ENCODE peak calls at places on chromosomes 7 and 10, in seven cellular contexts. One of them, this sample, is unnamed.

GRCh38 chr7:141074997-141075396 is 1.1 kb downstream of the TMEM178B start:
- DNase-seq in NCI-H1092 treated with DMSO at 0.1 percent for 48 hours: peak
- DNase-seq in prostate gland: no peak
- DNase-seq in EL: no peak
- DNase-seq in DMS153: no peak
- DNase-seq in GF-D8: no peak
- DNase-seq in GDM1: no peak
- DNase-seq in this sample: peak

GRCh38 chr10:112639291-112639690 is 192.3 kb downstream of the VTI1A start:
- DNase-seq in NCI-H1092 treated with DMSO at 0.1 percent for 48 hours: no peak
- DNase-seq in prostate gland: no peak
- DNase-seq in DMS153: no peak
- DNase-seq in EL: peak
- DNase-seq in GDM1: no peak
- DNase-seq in GF-D8: no peak
- DNase-seq in this sample: no peak

GRCh38 chr10:124465003-124465776 is 3.6 kb downstream of the LHPP start:
- DNase-seq in DMS153: no peak
- DNase-seq in EL: no peak
- DNase-seq in NCI-H1092 treated with DMSO at 0.1 percent for 48 hours: no peak
- DNase-seq in GF-D8: no peak
- DNase-seq in GDM1: no peak
- DNase-seq in prostate gland: no peak
- DNase-seq in this sample: no peak

GRCh38 chr7:19113001-19113349 is 4.5 kb downstream of the TWIST1 start:
- DNase-seq in GF-D8: no peak
- DNase-seq in NCI-H1092 treated with DMSO at 0.1 percent for 48 hours: no peak
- DNase-seq in EL: no peak
- DNase-seq in prostate gland: no peak
- DNase-seq in DMS153: no peak
- DNase-seq in GDM1: no peak
- DNase-seq in this sample: no peak

GRCh38 chr7:99404235-99404976 is 4.0 kb downstream of the PDAP1 start:
- DNase-seq in GF-D8: no peak
- DNase-seq in prostate gland: no peak
- DNase-seq in EL: no peak
- DNase-seq in GDM1: no peak
- DNase-seq in DMS153: no peak
- DNase-seq in NCI-H1092 treated with DMSO at 0.1 percent for 48 hours: no peak
- DNase-seq in this sample: no peak

GRCh38 chr7:130332259-130333053 is 12.2 kb upstream of the CPA5 start:
- DNase-seq in prostate gland: peak
- DNase-seq in EL: no peak
- DNase-seq in NCI-H1092 treated with DMSO at 0.1 percent for 48 hours: no peak
- DNase-seq in DMS153: no peak
- DNase-seq in GDM1: no peak
- DNase-seq in GF-D8: no peak
- DNase-seq in this sample: no peak

GRCh38 chr7:7996568-7996967 is 28.0 kb downstream of the GLCCI1 start:
- DNase-seq in GDM1: no peak
- DNase-seq in EL: peak
- DNase-seq in GF-D8: no peak
- DNase-seq in prostate gland: peak
- DNase-seq in DMS153: peak
- DNase-seq in NCI-H1092 treated with DMSO at 0.1 percent for 48 hours: no peak
- DNase-seq in this sample: no peak

GRCh38 chr10:95477175-95477520 is 84.0 kb downstream of the SORBS1 start:
- DNase-seq in DMS153: no peak
- DNase-seq in prostate gland: no peak
- DNase-seq in GDM1: no peak
- DNase-seq in GF-D8: no peak
- DNase-seq in NCI-H1092 treated with DMSO at 0.1 percent for 48 hours: no peak
- DNase-seq in EL: no peak
- DNase-seq in this sample: no peak

GRCh38 chr10:103847909-103848468 is 7.4 kb downstream of the SH3PXD2A start:
- DNase-seq in GF-D8: no peak
- DNase-seq in EL: no peak
- DNase-seq in prostate gland: no peak
- DNase-seq in GDM1: peak
- DNase-seq in NCI-H1092 treated with DMSO at 0.1 percent for 48 hours: no peak
- DNase-seq in DMS153: no peak
- DNase-seq in this sample: no peak

GRCh38 chr10:121597504-121598241 is 571 bp downstream of the FGFR2 start:
- DNase-seq in GF-D8: no peak
- DNase-seq in DMS153: no peak
- DNase-seq in prostate gland: peak
- DNase-seq in EL: no peak
- DNase-seq in GDM1: no peak
- DNase-seq in NCI-H1092 treated with DMSO at 0.1 percent for 48 hours: no peak
- DNase-seq in this sample: no peak

GRCh38 chr10:46538155-46538554 is 18.3 kb downstream of the GPRIN2 start:
- DNase-seq in GDM1: no peak
- DNase-seq in GF-D8: no peak
- DNase-seq in prostate gland: no peak
- DNase-seq in EL: no peak
- DNase-seq in DMS153: no peak
- DNase-seq in NCI-H1092 treated with DMSO at 0.1 percent for 48 hours: no peak
- DNase-seq in this sample: no peak

GRCh38 chr7:87312215-87312865 is 33.1 kb upstream of the CROT start:
- DNase-seq in DMS153: peak
- DNase-seq in prostate gland: peak
- DNase-seq in GDM1: peak
- DNase-seq in GF-D8: no peak
- DNase-seq in EL: peak
- DNase-seq in NCI-H1092 treated with DMSO at 0.1 percent for 48 hours: peak
- DNase-seq in this sample: peak

GRCh38 chr10:70598857-70599295 is 3.7 kb downstream of the PRF1 start:
- DNase-seq in GF-D8: no peak
- DNase-seq in DMS153: no peak
- DNase-seq in prostate gland: no peak
- DNase-seq in NCI-H1092 treated with DMSO at 0.1 percent for 48 hours: no peak
- DNase-seq in EL: no peak
- DNase-seq in GDM1: no peak
- DNase-seq in this sample: no peak

GRCh38 chr10:93337309-93337721 is 144.8 kb downstream of the MYOF start:
- DNase-seq in DMS153: no peak
- DNase-seq in NCI-H1092 treated with DMSO at 0.1 percent for 48 hours: no peak
- DNase-seq in prostate gland: no peak
- DNase-seq in GF-D8: no peak
- DNase-seq in EL: no peak
- DNase-seq in GDM1: no peak
- DNase-seq in this sample: no peak

GRCh38 chr10:86661161-86662025 is 6.9 kb upstream of the LDB3 start:
- DNase-seq in EL: no peak
- DNase-seq in GF-D8: no peak
- DNase-seq in NCI-H1092 treated with DMSO at 0.1 percent for 48 hours: no peak
- DNase-seq in prostate gland: no peak
- DNase-seq in DMS153: peak
- DNase-seq in GDM1: no peak
- DNase-seq in this sample: no peak

GRCh38 chr10:58189269-58189668 is 78.4 kb downstream of the IPMK start:
- DNase-seq in prostate gland: peak
- DNase-seq in GF-D8: no peak
- DNase-seq in DMS153: no peak
- DNase-seq in NCI-H1092 treated with DMSO at 0.1 percent for 48 hours: no peak
- DNase-seq in EL: peak
- DNase-seq in GDM1: no peak
- DNase-seq in this sample: no peak

GRCh38 chr10:75405201-75406143 is 3.9 kb upstream of the ZNF503 start:
- DNase-seq in GF-D8: no peak
- DNase-seq in NCI-H1092 treated with DMSO at 0.1 percent for 48 hours: no peak
- DNase-seq in EL: no peak
- DNase-seq in GDM1: no peak
- DNase-seq in prostate gland: peak
- DNase-seq in DMS153: no peak
- DNase-seq in this sample: peak

GRCh38 chr7:20200361-20200760 is 16.8 kb downstream of the MACC1 start:
- DNase-seq in EL: no peak
- DNase-seq in GDM1: no peak
- DNase-seq in NCI-H1092 treated with DMSO at 0.1 percent for 48 hours: no peak
- DNase-seq in prostate gland: no peak
- DNase-seq in DMS153: no peak
- DNase-seq in GF-D8: no peak
- DNase-seq in this sample: no peak

GRCh38 chr10:132562177-132562915 is 24.8 kb downstream of the INPP5A start:
- DNase-seq in EL: no peak
- DNase-seq in GDM1: no peak
- DNase-seq in GF-D8: no peak
- DNase-seq in prostate gland: no peak
- DNase-seq in DMS153: no peak
- DNase-seq in NCI-H1092 treated with DMSO at 0.1 percent for 48 hours: no peak
- DNase-seq in this sample: no peak

GRCh38 chr7:43646603-43647313 is 63.9 kb downstream of the STK17A start:
- DNase-seq in EL: peak
- DNase-seq in prostate gland: no peak
- DNase-seq in DMS153: no peak
- DNase-seq in NCI-H1092 treated with DMSO at 0.1 percent for 48 hours: no peak
- DNase-seq in GDM1: no peak
- DNase-seq in GF-D8: no peak
- DNase-seq in this sample: no peak

GRCh38 chr10:82358486-82359097 is 483.6 kb downstream of the NRG3 start:
- DNase-seq in GDM1: no peak
- DNase-seq in GF-D8: no peak
- DNase-seq in NCI-H1092 treated with DMSO at 0.1 percent for 48 hours: no peak
- DNase-seq in DMS153: no peak
- DNase-seq in prostate gland: no peak
- DNase-seq in EL: no peak
- DNase-seq in this sample: no peak

GRCh38 chr7:98659746-98660145 is 42.7 kb downstream of the NPTX2 start:
- DNase-seq in GF-D8: no peak
- DNase-seq in GDM1: no peak
- DNase-seq in prostate gland: no peak
- DNase-seq in NCI-H1092 treated with DMSO at 0.1 percent for 48 hours: no peak
- DNase-seq in EL: no peak
- DNase-seq in DMS153: no peak
- DNase-seq in this sample: no peak

GRCh38 chr7:127158659-127159058 is 94.1 kb downstream of the GRM8 start:
- DNase-seq in GDM1: no peak
- DNase-seq in GF-D8: no peak
- DNase-seq in prostate gland: no peak
- DNase-seq in NCI-H1092 treated with DMSO at 0.1 percent for 48 hours: no peak
- DNase-seq in EL: no peak
- DNase-seq in DMS153: no peak
- DNase-seq in this sample: peak

GRCh38 chr10:112471878-112472487 is 25.0 kb downstream of the VTI1A start:
- DNase-seq in DMS153: peak
- DNase-seq in NCI-H1092 treated with DMSO at 0.1 percent for 48 hours: peak
- DNase-seq in GDM1: peak
- DNase-seq in prostate gland: no peak
- DNase-seq in EL: peak
- DNase-seq in GF-D8: peak
- DNase-seq in this sample: peak

GRCh38 chr7:38629621-38630020 is 1.6 kb downstream of the AMPH start:
- DNase-seq in GF-D8: no peak
- DNase-seq in EL: peak
- DNase-seq in DMS153: no peak
- DNase-seq in NCI-H1092 treated with DMSO at 0.1 percent for 48 hours: peak
- DNase-seq in GDM1: no peak
- DNase-seq in prostate gland: no peak
- DNase-seq in this sample: no peak

GRCh38 chr10:126350216-126350992 is 37.9 kb downstream of the ADAM12 start:
- DNase-seq in GDM1: no peak
- DNase-seq in GF-D8: no peak
- DNase-seq in prostate gland: no peak
- DNase-seq in EL: peak
- DNase-seq in DMS153: no peak
- DNase-seq in NCI-H1092 treated with DMSO at 0.1 percent for 48 hours: no peak
- DNase-seq in this sample: no peak

GRCh38 chr10:59099536-59099935 is 76.9 kb upstream of the PHYHIPL start:
- DNase-seq in GDM1: no peak
- DNase-seq in GF-D8: no peak
- DNase-seq in prostate gland: no peak
- DNase-seq in DMS153: no peak
- DNase-seq in EL: no peak
- DNase-seq in NCI-H1092 treated with DMSO at 0.1 percent for 48 hours: peak
- DNase-seq in this sample: peak

GRCh38 chr10:98106531-98106930 is 27.9 kb upstream of the R3HCC1L start:
- DNase-seq in GF-D8: no peak
- DNase-seq in prostate gland: no peak
- DNase-seq in DMS153: no peak
- DNase-seq in EL: no peak
- DNase-seq in GDM1: no peak
- DNase-seq in NCI-H1092 treated with DMSO at 0.1 percent for 48 hours: no peak
- DNase-seq in this sample: no peak

GRCh38 chr10:114271014-114271778 is 32.1 kb downstream of the VWA2 start:
- DNase-seq in EL: no peak
- DNase-seq in NCI-H1092 treated with DMSO at 0.1 percent for 48 hours: no peak
- DNase-seq in GF-D8: no peak
- DNase-seq in DMS153: no peak
- DNase-seq in prostate gland: peak
- DNase-seq in GDM1: no peak
- DNase-seq in this sample: peak

GRCh38 chr7:33250421-33250827 is 121.1 kb downstream of the BBS9 start:
- DNase-seq in GDM1: no peak
- DNase-seq in prostate gland: no peak
- DNase-seq in NCI-H1092 treated with DMSO at 0.1 percent for 48 hours: no peak
- DNase-seq in GF-D8: no peak
- DNase-seq in EL: peak
- DNase-seq in DMS153: no peak
- DNase-seq in this sample: no peak

GRCh38 chr7:157360483-157361025 is 23.8 kb downstream of the DNAJB6 start:
- DNase-seq in NCI-H1092 treated with DMSO at 0.1 percent for 48 hours: no peak
- DNase-seq in GDM1: no peak
- DNase-seq in DMS153: no peak
- DNase-seq in EL: no peak
- DNase-seq in prostate gland: no peak
- DNase-seq in GF-D8: no peak
- DNase-seq in this sample: no peak

GRCh38 chr7:44633254-44634186 is 27.1 kb downstream of the OGDH start:
- DNase-seq in GDM1: no peak
- DNase-seq in DMS153: no peak
- DNase-seq in NCI-H1092 treated with DMSO at 0.1 percent for 48 hours: no peak
- DNase-seq in EL: peak
- DNase-seq in GF-D8: peak
- DNase-seq in prostate gland: peak
- DNase-seq in this sample: no peak

GRCh38 chr7:145293120-145293792 is 457.4 kb upstream of the TPK1 start:
- DNase-seq in prostate gland: no peak
- DNase-seq in NCI-H1092 treated with DMSO at 0.1 percent for 48 hours: peak
- DNase-seq in EL: no peak
- DNase-seq in DMS153: no peak
- DNase-seq in GDM1: no peak
- DNase-seq in GF-D8: no peak
- DNase-seq in this sample: no peak

GRCh38 chr7:106629521-106629920 is 31.4 kb downstream of the CCDC71L start:
- DNase-seq in EL: peak
- DNase-seq in GDM1: no peak
- DNase-seq in prostate gland: no peak
- DNase-seq in GF-D8: no peak
- DNase-seq in NCI-H1092 treated with DMSO at 0.1 percent for 48 hours: no peak
- DNase-seq in DMS153: no peak
- DNase-seq in this sample: no peak

GRCh38 chr7:7969306-7970112 is 913 bp downstream of the GLCCI1 start:
- DNase-seq in NCI-H1092 treated with DMSO at 0.1 percent for 48 hours: peak
- DNase-seq in GF-D8: no peak
- DNase-seq in EL: peak
- DNase-seq in prostate gland: peak
- DNase-seq in DMS153: peak
- DNase-seq in GDM1: no peak
- DNase-seq in this sample: peak